ENCODE peak calls at places on chromosomes 12 and 14, in nine cellular contexts. N is prostate gland, D is stomach, Z is K562, E is choroid plexus epithelial cell, F is astrocyte of the spinal cord, P is heart right ventricle, O is astrocyte, M is thoracic aorta. Y is an unnamed sample.

GRCh38 chr12:29517265-29517664 is 19.8 kb upstream of the OVCH1 start:
- DNase-seq in N (peak), D (no peak), Z (peak), E (no peak), F (no peak), P (no peak), O (no peak), M (no peak), Y (no peak)

GRCh38 chr12:131039551-131039950 is 85.8 kb downstream of the ADGRD1 start:
- DNase-seq in N (no peak), D (no peak), Z (no peak), E (no peak), F (no peak), P (no peak), O (no peak), M (no peak), Y (no peak)

GRCh38 chr14:100295376-100296105 is 10.7 kb downstream of the SLC25A29 start:
- DNase-seq in N (no peak), D (no peak), Z (no peak), E (no peak), F (no peak), P (no peak), O (no peak), M (no peak), Y (no peak)

GRCh38 chr14:81400202-81400678 is at the start of gene STON2:
- DNase-seq in N (peak), D (no peak), Z (peak), E (no peak), F (peak), P (no peak), O (peak), M (no peak), Y (peak)

GRCh38 chr12:78470354-78471195 is 394.0 kb upstream of the SYT1 start:
- DNase-seq in N (peak), D (no peak), Z (no peak), E (peak), F (peak), P (no peak), O (peak), M (no peak), Y (peak)

GRCh38 chr14:103518416-103519042 is 4.1 kb downstream of the CKB start:
- DNase-seq in N (peak), D (peak), Z (peak), E (peak), F (no peak), P (peak), O (no peak), M (no peak), Y (peak)

GRCh38 chr12:11482955-11483354 is 87.6 kb upstream of the PRB2 start:
- DNase-seq in N (no peak), D (no peak), Z (no peak), E (peak), F (peak), P (no peak), O (peak), M (no peak), Y (peak)

GRCh38 chr12:106195638-106196037 is 52.2 kb downstream of the CKAP4 start:
- DNase-seq in N (peak), D (peak), Z (no peak), E (peak), F (peak), P (peak), O (peak), M (peak), Y (peak)

GRCh38 chr12:27226319-27226984 is 17.6 kb upstream of the STK38L start:
- DNase-seq in N (peak), D (no peak), Z (no peak), E (peak), F (peak), P (no peak), O (no peak), M (no peak), Y (peak)

GRCh38 chr14:29085546-29085945 is 319.0 kb downstream of the FOXG1 start:
- DNase-seq in N (no peak), D (no peak), Z (no peak), E (peak), F (no peak), P (no peak), O (no peak), M (no peak), Y (peak)

GRCh38 chr14:100383727-100384158 is 60.6 kb downstream of the SLC25A47 start:
- DNase-seq in N (peak), D (peak), Z (peak), E (peak), F (no peak), P (peak), O (no peak), M (no peak), Y (peak)

GRCh38 chr14:52801014-52801708 is 9.8 kb upstream of the GNPNAT1 start:
- DNase-seq in N (no peak), D (no peak), Z (no peak), E (peak), F (peak), P (no peak), O (peak), M (peak), Y (peak)

DNA sequence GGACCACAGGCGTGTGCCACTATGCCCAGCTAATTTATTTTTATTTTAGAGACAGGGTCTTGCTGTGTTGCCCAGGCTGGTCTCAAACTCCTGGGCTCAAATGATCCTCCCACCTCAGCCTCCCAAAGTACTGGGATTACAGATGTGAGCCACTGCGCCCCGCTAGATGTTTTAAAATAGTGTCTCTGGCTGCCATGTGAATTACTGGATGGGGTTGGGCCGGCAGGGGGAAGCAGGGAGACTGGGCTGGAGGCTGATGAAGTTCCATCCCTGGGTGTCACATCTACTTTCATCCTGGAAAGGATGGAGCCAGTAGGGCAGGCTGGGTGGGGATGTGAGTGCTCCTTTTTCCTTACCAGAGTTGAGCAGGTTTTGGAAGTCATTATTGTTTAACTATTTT is 46.1 kb downstream of the DNAH10 start:
- DNase-seq in N (no peak), D (no peak), Z (peak), E (peak), F (no peak), P (no peak), O (no peak), M (no peak), Y (peak)
- TF ChIP-seq CTCF in N (no peak), D (no peak), Z (peak), E (peak), F (no peak), P (peak), O (no peak), M (no peak), Y (peak)

DNA sequence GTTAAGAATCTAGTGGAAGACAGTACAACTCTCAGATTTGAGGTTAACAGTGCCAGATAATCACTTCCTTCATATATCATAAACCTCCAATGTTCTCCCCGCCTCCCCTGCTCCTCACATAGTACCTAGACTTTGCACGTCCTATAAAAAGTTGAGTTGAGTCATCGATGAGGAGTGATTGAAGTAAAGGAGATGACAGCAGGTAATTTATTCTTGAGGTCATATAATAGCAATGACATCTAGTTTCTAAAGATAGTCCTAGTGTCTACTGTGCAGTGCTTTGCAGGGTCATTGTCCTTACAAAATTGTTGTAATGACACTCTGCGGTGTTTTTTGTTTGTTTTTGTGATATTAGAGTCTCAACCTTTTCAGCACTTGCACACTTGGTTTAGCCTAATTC is 510.5 kb upstream of the LRFN5 start:
- DNase-seq in N (no peak), D (no peak), Z (no peak), E (no peak), F (no peak), P (no peak), O (no peak), M (no peak), Y (no peak)
- H3K4me3 ChIP-seq in N (no peak), D (no peak), Z (no peak), E (no peak), F (no peak), P (no peak), O (no peak), M (no peak), Y (no peak)

GRCh38 chr12:19775241-19775640 is 335.9 kb downstream of the AEBP2 start:
- DNase-seq in N (no peak), D (no peak), Z (no peak), E (no peak), F (no peak), P (no peak), O (no peak), M (no peak), Y (no peak)

GRCh38 chr12:19780460-19780859 is 341.2 kb downstream of the AEBP2 start:
- DNase-seq in N (no peak), D (no peak), Z (no peak), E (no peak), F (no peak), P (no peak), O (no peak), M (no peak), Y (no peak)

GRCh38 chr12:19779393-19780056 is 340.2 kb downstream of the AEBP2 start:
- DNase-seq in N (no peak), D (no peak), Z (no peak), E (peak), F (peak), P (peak), O (peak), M (no peak), Y (peak)

GRCh38 chr12:19778111-19778688 is 338.9 kb downstream of the AEBP2 start:
- DNase-seq in N (no peak), D (no peak), Z (no peak), E (peak), F (peak), P (no peak), O (peak), M (no peak), Y (peak)

GRCh38 chr12:19778822-19779221 is 339.5 kb downstream of the AEBP2 start:
- DNase-seq in N (no peak), D (no peak), Z (no peak), E (peak), F (no peak), P (no peak), O (no peak), M (no peak), Y (peak)
- TF ChIP-seq CTCF in N (no peak), D (no peak), Z (no peak), E (peak), F (no peak), P (no peak), O (no peak), M (no peak), Y (no peak)

GRCh38 chr12:100716949-100717732 is 77.4 kb upstream of the ANO4 start:
- DNase-seq in N (no peak), D (no peak), Z (no peak), E (peak), F (peak), P (peak), O (peak), M (no peak), Y (peak)
- H3K4me3 ChIP-seq in N (peak), D (peak), Z (no peak), E (peak), F (peak), P (peak), O (peak), M (peak), Y (peak)